ENCODE peak calls at places on chromosomes 11 and 22, in six cellular contexts. I, J, B, G, U and D are unnamed samples.

GRCh38 chr22:29314537-29315285 is 786 bp downstream of the RASL10A start:
- DNase-seq in I (peak), J (no peak), B (no peak), G (peak), U (peak), D (no peak)

GRCh38 chr11:79174045-79175008 is 266.5 kb downstream of the TENM4 start:
- DNase-seq in I (no peak), J (peak), B (no peak), G (peak), U (no peak), D (no peak)

GRCh38 chr11:88284306-88285057 is 53.1 kb downstream of the CTSC start:
- DNase-seq in I (no peak), J (no peak), B (no peak), G (no peak), U (peak), D (no peak)

GRCh38 chr22:46070722-46071450 is 79.4 kb upstream of the PPARA start:
- DNase-seq in I (peak), J (no peak), B (peak), G (peak), U (no peak), D (no peak)

GRCh38 chr11:90220391-90220790 is 2.5 kb downstream of the CHORDC1 start:
- DNase-seq in I (no peak), J (peak), B (no peak), G (no peak), U (no peak), D (no peak)

GRCh38 chr11:2775083-2775625 is 75.4 kb upstream of the KCNQ1OT1 start:
- DNase-seq in I (no peak), J (no peak), B (no peak), G (no peak), U (no peak), D (no peak)

GRCh38 chr11:7347611-7348431 is 96.1 kb downstream of the SYT9 start:
- DNase-seq in I (no peak), J (no peak), B (no peak), G (no peak), U (no peak), D (no peak)

GRCh38 chr11:34349882-34350281 is 7.9 kb downstream of the ABTB2 start:
- DNase-seq in I (no peak), J (no peak), B (no peak), G (peak), U (no peak), D (no peak)

GRCh38 chr11:28043930-28044709 is 63.8 kb downstream of the KIF18A start:
- DNase-seq in I (no peak), J (no peak), B (no peak), G (no peak), U (no peak), D (no peak)

GRCh38 chr11:8732276-8732675 is 49.7 kb downstream of the RPL27A start:
- DNase-seq in I (no peak), J (no peak), B (no peak), G (no peak), U (no peak), D (no peak)

GRCh38 chr11:95727630-95728029 is 62.0 kb downstream of the FAM76B start:
- DNase-seq in I (no peak), J (no peak), B (no peak), G (no peak), U (no peak), D (no peak)